ENCODE peak calls at places on chromosomes 5 and 9, in eight cellular contexts. I, G, N, J, P, Y, A and M are unnamed samples.

GRCh38 chr5:1882337-1883119 is at the start of gene IRX4:
- DNase-seq in I (no peak), G (no peak), N (peak; percentile 17), J (no peak), P (no peak), Y (no peak), A (no peak), M (no peak)

GRCh38 chr9:34079181-34079580 is 30.5 kb upstream of the UBAP2 start:
- DNase-seq in I (no peak), G (no peak), N (peak; percentile 53), J (no peak), P (no peak), Y (no peak), A (no peak), M (no peak)

GRCh38 chr9:95138474-95138873 is 179.0 kb downstream of the FANCC start:
- DNase-seq in I (no peak), G (no peak), N (peak; percentile 51), J (no peak), P (no peak), Y (no peak), A (no peak), M (peak; percentile 12)

GRCh38 chr5:1801954-1802295 is 718 bp downstream of the NDUFS6 start:
- DNase-seq in I (no peak), G (no peak), N (no peak), J (no peak), P (no peak), Y (no peak), A (no peak), M (no peak)

GRCh38 chr9:114969269-114969668 is 38.9 kb upstream of the TNFSF8 start:
- DNase-seq in I (no peak), G (no peak), N (no peak), J (no peak), P (no peak), Y (no peak), A (no peak), M (no peak)

GRCh38 chr5:141330299-141331080 is at the start of gene PCDHGA1:
- DNase-seq in I (no peak), G (peak; percentile 31), N (peak; percentile 40), J (no peak), P (no peak), Y (no peak), A (no peak), M (no peak)

GRCh38 chr5:53322257-53322656 is 158.2 kb upstream of the FST start:
- DNase-seq in I (no peak), G (no peak), N (peak; percentile 56), J (no peak), P (no peak), Y (no peak), A (no peak), M (no peak)

GRCh38 chr9:71130521-71130920 is 9.1 kb upstream of the TRPM3 start:
- DNase-seq in I (no peak), G (no peak), N (no peak), J (no peak), P (no peak), Y (no peak), A (no peak), M (no peak)

GRCh38 chr5:73170522-73170921 is 2.5 kb upstream of the TMEM174 start:
- DNase-seq in I (no peak), G (peak; percentile 5), N (no peak), J (peak; percentile 12), P (no peak), Y (no peak), A (no peak), M (peak; percentile 11)

GRCh38 chr9:112380102-112380581 is at the start of gene HSDL2:
- DNase-seq in I (peak; percentile 58), G (peak; percentile 57), N (peak; percentile 41), J (no peak), P (no peak), Y (no peak), A (no peak), M (no peak)

GRCh38 chr9:86943223-86943870 is 4.0 kb downstream of the GAS1 start:
- DNase-seq in I (no peak), G (peak; percentile 86), N (no peak), J (no peak), P (no peak), Y (peak; percentile 67), A (peak; percentile 33), M (no peak)

GRCh38 chr9:132551556-132551955 is 30.9 kb upstream of the BARHL1 start:
- DNase-seq in I (no peak), G (no peak), N (no peak), J (no peak), P (no peak), Y (no peak), A (no peak), M (no peak)

DNA sequence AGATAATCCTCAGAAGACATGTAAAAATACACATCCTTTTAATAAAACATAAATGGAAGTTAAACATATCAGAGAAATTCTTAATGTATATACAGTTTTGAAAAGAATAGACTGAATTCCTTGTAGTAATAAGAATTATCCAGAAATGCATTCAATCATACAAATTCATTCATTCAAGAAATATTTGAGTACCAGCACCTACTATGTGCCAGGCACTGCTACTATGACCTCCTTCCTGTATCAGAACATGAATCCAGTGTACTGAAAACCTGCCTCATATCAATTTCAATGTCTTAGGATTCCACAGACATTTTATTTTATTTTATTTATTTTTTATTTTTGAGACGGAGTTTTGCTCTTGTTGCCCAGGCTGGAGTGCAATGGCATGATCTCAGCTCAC is 13.3 kb downstream of the PRKAA1 start:
- DNase-seq in I (no peak), G (no peak), N (no peak), J (no peak), P (no peak), Y (no peak), A (no peak), M (no peak)
- H3K4me3 ChIP-seq in I (no peak overlapping the region), G (no peak overlapping the region), N (no peak overlapping the region), J (no peak overlapping the region), P (no peak overlapping the region), Y (no peak overlapping the region), A (no peak overlapping the region), M (no peak overlapping the region)

DNA sequence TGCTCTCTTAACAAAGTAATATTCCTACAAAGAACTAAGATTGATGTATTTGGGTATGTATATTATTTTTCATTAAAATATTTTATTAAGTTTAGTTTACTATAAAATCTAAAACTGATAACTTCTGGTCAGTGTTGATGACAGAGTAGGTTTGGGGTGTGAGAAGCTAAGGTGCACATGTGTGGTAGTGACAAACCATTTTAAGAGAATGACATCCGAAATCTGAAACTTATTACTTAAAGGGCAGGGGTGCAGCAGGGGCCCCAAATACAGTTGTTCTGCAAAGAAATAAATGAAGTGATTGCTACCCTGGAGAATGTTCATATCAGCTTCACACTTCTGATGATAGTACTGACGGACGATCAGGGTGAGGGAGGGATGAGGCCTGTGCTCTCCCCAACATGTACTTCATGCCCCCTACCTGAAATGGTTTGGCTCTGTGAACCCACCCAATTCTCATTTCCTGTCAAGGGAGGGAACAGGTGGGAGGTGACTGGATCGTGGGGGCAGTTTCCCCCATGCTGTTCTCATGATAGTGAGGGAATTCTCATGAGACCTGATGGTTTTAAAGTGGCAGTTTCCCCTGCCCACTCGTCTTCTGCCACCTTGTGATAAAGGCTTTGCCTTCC is 125.3 kb upstream of the RFX3 start:
- DNase-seq in I (no peak), G (no peak), N (no peak), J (no peak), P (no peak), Y (no peak), A (no peak), M (no peak)
- H3K4me3 ChIP-seq in I (no peak overlapping the region), G (no peak overlapping the region), N (no peak overlapping the region), J (no peak overlapping the region), P (no peak overlapping the region), Y (no peak overlapping the region), A (no peak overlapping the region), M (no peak overlapping the region)

DNA sequence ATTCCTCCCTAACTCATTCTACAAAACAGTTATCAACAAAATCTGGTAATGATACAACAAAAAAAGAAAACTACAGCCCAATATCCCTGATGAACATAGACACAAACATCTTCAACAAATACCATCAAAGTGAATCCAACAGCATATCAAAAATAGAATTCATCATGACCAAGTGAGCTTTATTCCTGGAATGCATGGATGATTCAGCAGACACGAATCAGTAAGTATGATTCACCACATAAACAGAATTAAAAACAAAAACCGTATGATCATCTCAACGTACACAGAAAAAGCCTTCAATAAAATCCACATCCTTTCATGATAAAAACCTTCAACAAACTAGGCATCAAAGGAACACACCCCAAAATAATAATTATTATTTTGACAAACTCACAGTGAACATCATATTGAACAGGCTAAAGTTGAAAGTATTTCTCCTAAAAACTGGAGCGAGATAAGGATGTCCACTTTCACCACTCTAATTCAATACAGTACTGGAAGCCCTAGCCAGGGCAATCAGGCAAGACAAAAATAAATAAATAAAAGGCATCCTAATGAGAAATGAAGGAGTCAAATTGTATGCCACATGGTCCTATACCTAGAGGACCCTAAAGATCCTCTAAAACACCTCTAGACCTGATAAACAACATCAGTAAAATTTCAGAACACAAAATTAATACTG is 305.1 kb upstream of the RGMB start:
- DNase-seq in I (no peak), G (no peak), N (peak; percentile 93), J (no peak), P (peak; percentile 65), Y (no peak), A (no peak), M (no peak)
- H3K4me3 ChIP-seq in I (no peak overlapping the region), G (no peak overlapping the region), N (no peak overlapping the region), J (no peak overlapping the region), P (no peak overlapping the region), Y (no peak overlapping the region), A (no peak overlapping the region), M (no peak overlapping the region)

GRCh38 chr9:89442016-89442415 is 55.9 kb downstream of the SEMA4D start:
- DNase-seq in I (no peak), G (peak; percentile 20), N (no peak), J (no peak), P (no peak), Y (no peak), A (no peak), M (no peak)
- H3K4me3 ChIP-seq in I (no peak overlapping the region), G (no peak overlapping the region), N (no peak overlapping the region), J (no peak overlapping the region), P (no peak overlapping the region), Y (no peak overlapping the region), A (no peak overlapping the region), M (no peak overlapping the region)